ENCODE peak calls at places on chromosome 13, in ten cellular contexts. One of them, this sample, is unnamed.

GRCh38 chr13:95948646-95949045 is 104.6 kb downstream of the UGGT2 start:
- DNase-seq in fibroblast of the aortic adventitia: peak
- DNase-seq in germinal center: no peak
- DNase-seq in hepatocyte: no peak
- DNase-seq in IMR-90: peak
- DNase-seq in ecto neural progenitor cell: no peak
- DNase-seq in activated CD4-positive, alpha-beta T cell treated with anti-CD3 and anti-CD28 coated beads, Interleukin-2, amount 50 U/mL, for 1 hour: no peak
- DNase-seq in heart left ventricle: no peak
- DNase-seq in H9: no peak
- DNase-seq in DMS153: no peak
- DNase-seq in this sample: no peak

GRCh38 chr13:34561033-34561432 is 381.0 kb upstream of the NBEA start:
- DNase-seq in H9: no peak
- DNase-seq in activated CD4-positive, alpha-beta T cell treated with anti-CD3 and anti-CD28 coated beads, Interleukin-2, amount 50 U/mL, for 1 hour: no peak
- DNase-seq in ecto neural progenitor cell: no peak
- DNase-seq in germinal center: no peak
- DNase-seq in fibroblast of the aortic adventitia: no peak
- DNase-seq in heart left ventricle: no peak
- DNase-seq in IMR-90: no peak
- DNase-seq in hepatocyte: no peak
- DNase-seq in DMS153: no peak
- DNase-seq in this sample: no peak

GRCh38 chr13:41546372-41547252 is 89.3 kb downstream of the RGCC start:
- DNase-seq in IMR-90: peak
- DNase-seq in hepatocyte: no peak
- DNase-seq in H9: no peak
- DNase-seq in germinal center: no peak
- DNase-seq in activated CD4-positive, alpha-beta T cell treated with anti-CD3 and anti-CD28 coated beads, Interleukin-2, amount 50 U/mL, for 1 hour: no peak
- DNase-seq in heart left ventricle: no peak
- DNase-seq in DMS153: no peak
- DNase-seq in ecto neural progenitor cell: no peak
- DNase-seq in fibroblast of the aortic adventitia: peak
- DNase-seq in this sample: no peak

GRCh38 chr13:30334663-30335386 is 27.5 kb upstream of the KATNAL1 start:
- DNase-seq in DMS153: peak
- DNase-seq in activated CD4-positive, alpha-beta T cell treated with anti-CD3 and anti-CD28 coated beads, Interleukin-2, amount 50 U/mL, for 1 hour: no peak
- DNase-seq in IMR-90: peak
- DNase-seq in fibroblast of the aortic adventitia: peak
- DNase-seq in ecto neural progenitor cell: no peak
- DNase-seq in germinal center: no peak
- DNase-seq in hepatocyte: no peak
- DNase-seq in heart left ventricle: no peak
- DNase-seq in H9: peak
- DNase-seq in this sample: no peak

GRCh38 chr13:30905932-30906383 is at the start of gene MEDAG:
- DNase-seq in heart left ventricle: peak
- DNase-seq in DMS153: no peak
- DNase-seq in H9: no peak
- DNase-seq in ecto neural progenitor cell: peak
- DNase-seq in activated CD4-positive, alpha-beta T cell treated with anti-CD3 and anti-CD28 coated beads, Interleukin-2, amount 50 U/mL, for 1 hour: no peak
- DNase-seq in fibroblast of the aortic adventitia: peak
- DNase-seq in hepatocyte: no peak
- DNase-seq in IMR-90: peak
- DNase-seq in germinal center: no peak
- DNase-seq in this sample: no peak

GRCh38 chr13:100098445-100099116 is 9.7 kb downstream of the PCCA start:
- DNase-seq in H9: no peak
- DNase-seq in heart left ventricle: no peak
- DNase-seq in ecto neural progenitor cell: no peak
- DNase-seq in IMR-90: no peak
- DNase-seq in activated CD4-positive, alpha-beta T cell treated with anti-CD3 and anti-CD28 coated beads, Interleukin-2, amount 50 U/mL, for 1 hour: no peak
- DNase-seq in germinal center: no peak
- DNase-seq in hepatocyte: peak
- DNase-seq in DMS153: no peak
- DNase-seq in fibroblast of the aortic adventitia: no peak
- DNase-seq in this sample: no peak

GRCh38 chr13:90272356-90272755 is 1075.1 kb upstream of the MIR17HG start:
- DNase-seq in IMR-90: no peak
- DNase-seq in activated CD4-positive, alpha-beta T cell treated with anti-CD3 and anti-CD28 coated beads, Interleukin-2, amount 50 U/mL, for 1 hour: no peak
- DNase-seq in H9: no peak
- DNase-seq in germinal center: no peak
- DNase-seq in ecto neural progenitor cell: no peak
- DNase-seq in hepatocyte: no peak
- DNase-seq in fibroblast of the aortic adventitia: peak
- DNase-seq in DMS153: no peak
- DNase-seq in heart left ventricle: no peak
- DNase-seq in this sample: no peak

GRCh38 chr13:32211788-32212187 is 103.4 kb downstream of the ZAR1L start:
- DNase-seq in heart left ventricle: peak
- DNase-seq in IMR-90: peak
- DNase-seq in germinal center: no peak
- DNase-seq in H9: no peak
- DNase-seq in DMS153: no peak
- DNase-seq in activated CD4-positive, alpha-beta T cell treated with anti-CD3 and anti-CD28 coated beads, Interleukin-2, amount 50 U/mL, for 1 hour: no peak
- DNase-seq in hepatocyte: peak
- DNase-seq in fibroblast of the aortic adventitia: peak
- DNase-seq in ecto neural progenitor cell: no peak
- DNase-seq in this sample: no peak

GRCh38 chr13:50126378-50127016 is 111.3 kb downstream of the KCNRG start:
- DNase-seq in hepatocyte: peak
- DNase-seq in DMS153: peak
- DNase-seq in heart left ventricle: no peak
- DNase-seq in H9: peak
- DNase-seq in germinal center: peak
- DNase-seq in fibroblast of the aortic adventitia: peak
- DNase-seq in IMR-90: peak
- DNase-seq in ecto neural progenitor cell: peak
- DNase-seq in activated CD4-positive, alpha-beta T cell treated with anti-CD3 and anti-CD28 coated beads, Interleukin-2, amount 50 U/mL, for 1 hour: no peak
- DNase-seq in this sample: no peak

This sample was measured in nucleus accumbens.